ENCODE peak calls at places on chromosomes 6 and 20, in five cellular contexts. V, M, N, B and A are unnamed samples.
A peak's percentile ranks its signal among the peaks of the same experiment; 100 is the strongest.

GRCh38 chr20:59042796-59043621 is 423 bp upstream of the PRELID3B start:
- DNase-seq in N (peak; percentile 56), B (peak; percentile 94), M (peak; percentile 98), V (peak; percentile 61), A (peak; percentile 84)

GRCh38 chr6:108755257-108756240 is 92.7 kb upstream of the ARMC2 start:
- DNase-seq in N (no peak), V (no peak), B (no peak), M (no peak), A (no peak)

GRCh38 chr6:34072727-34073126 is 73.2 kb downstream of the GRM4 start:
- DNase-seq in V (no peak), N (no peak), B (no peak), M (no peak), A (no peak)

GRCh38 chr6:125792680-125793079 is 1.9 kb downstream of the NCOA7 start:
- DNase-seq in M (no peak), V (no peak), B (no peak), N (no peak), A (no peak)

GRCh38 chr6:138596591-138596990 is 97.3 kb upstream of the NHSL1 start:
- DNase-seq in N (no peak), B (no peak), M (no peak), V (no peak), A (no peak)

GRCh38 chr6:38170666-38171065 is 351.1 kb downstream of the ZFAND3 start:
- DNase-seq in V (no peak), B (no peak), M (no peak), N (no peak), A (no peak)

GRCh38 chr20:38057351-38057972 is 23.9 kb downstream of the RPRD1B start:
- DNase-seq in N (peak; percentile 88), B (peak; percentile 92), V (no peak), M (peak; percentile 79), A (peak; percentile 58)

GRCh38 chr20:43545837-43546578 is 12.8 kb upstream of the SGK2 start:
- DNase-seq in V (no peak), N (no peak), M (no peak), B (no peak), A (no peak)

GRCh38 chr6:151723152-151723551 is 84.3 kb upstream of the ESR1 start:
- DNase-seq in V (no peak), N (no peak), B (no peak), M (no peak), A (no peak)

GRCh38 chr20:56359212-56360132 is 698 bp downstream of the FAM210B start:
- DNase-seq in N (peak; percentile 79), M (no peak), V (no peak), B (peak; percentile 58), A (no peak)

DNA sequence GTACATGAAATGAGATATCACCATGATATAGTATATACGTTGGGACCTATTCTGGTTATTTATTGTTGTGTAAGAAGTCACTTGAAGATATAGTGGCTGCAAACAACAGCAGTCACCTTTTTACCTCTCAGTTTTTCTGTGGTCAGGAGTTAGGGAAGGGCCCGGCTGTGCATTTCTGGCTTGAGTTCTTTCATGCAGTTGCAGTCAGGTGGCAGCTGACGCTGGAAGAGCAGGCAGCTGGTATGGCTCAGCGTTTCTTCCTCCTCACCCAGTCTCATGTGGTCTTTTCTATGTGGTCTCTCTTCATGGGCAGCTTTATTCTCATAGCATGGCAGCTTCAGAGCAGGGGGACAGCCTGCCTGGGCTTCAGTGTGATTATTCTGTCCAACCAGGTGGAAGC is 154.4 kb downstream of the PLCB4 start:
- DNase-seq in N (no peak), M (no peak), B (no peak), V (no peak), A (no peak)
- TF ChIP-seq YY1 in N (no peak), M (no peak), B (no peak), V (no peak), A (no peak)

GRCh38 chr20:63545814-63546213 is 1.7 kb downstream of the SRMS start:
- DNase-seq in M (no peak), B (no peak), N (no peak), V (no peak), A (no peak)
- TF ChIP-seq POLR2A in M (no peak), B (no peak), N (no peak), V (no peak), A (no peak)

DNA sequence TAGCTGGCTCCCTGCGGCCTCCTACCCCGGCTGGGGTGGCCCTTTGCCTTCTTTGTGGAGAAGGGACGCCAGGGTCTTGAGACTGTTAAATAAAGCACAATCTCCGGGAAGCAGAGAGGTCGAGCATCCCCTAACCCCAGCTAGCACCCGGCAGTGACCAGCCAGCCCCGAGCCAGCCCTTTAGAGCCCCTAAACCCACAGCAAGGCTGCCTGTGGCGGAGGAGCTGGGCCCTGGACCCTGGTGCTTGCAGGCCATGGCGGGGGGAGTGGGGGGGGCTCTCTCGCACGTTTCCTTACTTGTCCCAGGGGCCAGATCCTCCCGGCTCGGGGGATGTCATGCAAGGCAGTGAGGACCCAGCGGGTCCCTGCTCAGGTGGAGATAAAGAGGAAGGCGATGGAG is 49.2 kb upstream of the GATA5 start:
- DNase-seq in V (no peak), B (no peak), M (no peak), N (no peak), A (no peak)
- H3K79me2 ChIP-seq in V (no peaks in the 10 kb centered on the region), B (no peaks in the 10 kb centered on the region), M (no peaks in the 10 kb centered on the region), N (no peaks in the 10 kb centered on the region), A (no peaks in the 10 kb centered on the region)

DNA sequence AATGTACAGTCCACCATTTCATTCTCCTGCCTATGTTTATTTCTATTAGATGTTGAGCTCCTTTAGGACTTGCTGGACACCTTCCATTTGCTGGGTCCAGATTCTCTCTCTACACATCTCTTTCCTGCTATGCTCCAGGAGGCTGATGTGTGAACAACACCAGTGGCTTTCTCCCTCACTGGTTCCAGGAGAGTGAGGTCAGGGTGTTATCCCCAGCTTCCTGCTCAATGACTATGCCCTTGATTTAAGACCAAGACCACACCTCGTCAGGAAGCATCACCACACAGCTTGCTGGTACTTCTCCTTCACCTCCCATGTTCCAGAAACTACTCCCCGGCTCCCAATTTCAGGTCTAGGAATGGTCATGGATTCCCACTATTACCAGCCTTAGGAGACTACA is 31.3 kb upstream of the E2F3 start:
- DNase-seq in V (no peak), B (no peak), M (no peak), N (no peak), A (no peak)
- TF ChIP-seq YY1 in V (no peak), B (no peak), M (no peak), N (no peak), A (no peak)

DNA sequence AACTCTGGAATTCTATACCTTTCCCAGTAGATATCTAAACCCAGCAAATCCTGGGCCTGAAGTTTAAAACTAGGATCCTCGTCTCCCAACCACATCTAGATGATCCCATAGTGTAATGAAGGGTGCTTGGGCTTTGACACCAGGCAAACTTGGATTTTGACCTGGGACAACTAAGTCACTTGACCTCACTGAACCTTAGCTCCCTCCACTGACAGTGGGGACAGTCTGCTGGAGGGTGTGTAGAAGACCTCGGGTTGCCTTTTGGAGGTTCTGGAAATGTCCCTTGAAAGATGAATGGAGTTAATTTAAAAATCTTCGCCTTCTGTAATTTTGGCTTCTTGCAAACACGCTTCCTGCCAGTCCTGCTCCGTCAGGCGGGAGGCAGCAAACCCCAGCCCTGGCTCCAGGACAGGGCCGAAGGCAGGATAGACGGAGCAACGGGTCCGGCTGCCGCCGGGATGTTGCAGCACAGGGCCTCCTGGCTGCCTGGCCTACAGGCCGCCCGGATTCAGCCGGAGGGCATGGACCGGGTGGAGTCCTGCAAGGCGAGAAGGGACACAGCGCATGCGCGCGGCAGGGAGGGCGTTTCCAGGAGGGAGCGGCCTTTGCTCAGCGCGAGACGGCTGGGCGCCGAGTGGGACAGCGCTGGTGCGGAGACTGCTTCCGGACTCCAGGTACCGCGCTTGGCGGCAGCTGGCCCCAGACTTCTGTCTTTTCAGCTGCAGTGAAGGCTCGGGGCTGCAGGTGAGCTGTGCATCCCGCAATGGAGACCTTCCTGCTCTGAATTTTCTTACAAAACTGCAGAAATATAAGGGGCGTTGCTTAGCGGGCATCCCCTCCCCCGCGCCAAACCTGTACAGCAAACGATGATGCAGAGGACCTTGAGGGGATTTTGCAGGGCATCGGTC is at the start of gene TMEM14A:
- DNase-seq in B (peak; percentile 98), V (peak; percentile 68), N (peak; percentile 95), M (peak; percentile 94), A (peak; percentile 89)
- TF ChIP-seq POLR2A in B (no peak), V (peak; percentile 94), N (peak; percentile 93), M (peak; percentile 74), A (peak; percentile 91)

DNA sequence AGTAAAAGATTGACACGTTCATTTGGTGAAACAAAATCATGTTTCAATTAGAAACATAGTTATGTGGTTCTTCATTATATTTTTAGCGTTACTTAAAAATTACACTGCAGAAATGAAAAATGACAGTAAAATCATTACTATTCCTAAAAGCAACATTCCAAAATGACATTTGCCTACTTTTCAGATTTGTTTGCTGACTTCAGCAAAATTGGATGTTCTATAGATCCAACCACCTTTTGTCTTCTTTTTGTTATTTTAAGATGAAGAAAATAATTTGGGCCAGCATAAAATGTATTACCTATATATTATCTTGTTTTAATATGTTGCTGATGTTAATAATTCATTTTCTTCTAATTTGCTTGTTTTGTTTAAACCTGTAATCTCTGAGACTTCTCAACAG is 30.5 kb downstream of the STXBP5 start:
- DNase-seq in M (no peak), V (no peak), N (no peak), B (no peak), A (no peak)
- H3K79me2 ChIP-seq in M (peaks cover 96% of the 10 kb centered on the region), V (no peaks in the 10 kb centered on the region), N (no peaks in the 10 kb centered on the region), B (no peaks in the 10 kb centered on the region), A (no peaks in the 10 kb centered on the region)

GRCh38 chr6:42293579-42293978 is 75.9 kb upstream of the MRPS10 start:
- DNase-seq in M (no peak), V (no peak), N (no peak), B (no peak), A (no peak)
- TF ChIP-seq YY1 in M (no peak), V (no peak), N (no peak), B (no peak), A (no peak)

GRCh38 chr6:30326446-30327231 is at the start of gene TRIM39:
- DNase-seq in V (peak; percentile 26), M (peak; percentile 94), B (peak; percentile 89), N (peak; percentile 89), A (peak; percentile 59)
- TF ChIP-seq POLR2A in V (peak; percentile 90), M (peak; percentile 90), B (no peak), N (peak; percentile 56), A (no peak)

GRCh38 chr20:62937353-62938104 is 418 bp upstream of the GID8 start:
- DNase-seq in B (peak; percentile 96), V (peak; percentile 82), N (peak; percentile 94), M (peak; percentile 92), A (peak; percentile 90)
- H3K79me2 ChIP-seq in B (peaks cover 71% of the 10 kb centered on the region), V (peaks cover 86% of the 10 kb centered on the region), N (peaks cover 94% of the 10 kb centered on the region), M (peaks cover 94% of the 10 kb centered on the region), A (peaks cover 94% of the 10 kb centered on the region)